ENCODE peak calls at places on chromosomes 16 and 17, in eight cellular contexts. I, F, J, D, L, O, A and Z are unnamed samples.

GRCh38 chr17:81641825-81642489 is 5.0 kb downstream of the TSPAN10 start:
- DNase-seq in O (no peak), L (peak; percentile 86), A (peak; percentile 61), I (no peak), D (no peak), F (no peak), J (no peak), Z (peak; percentile 23)

GRCh38 chr16:396199-396598 is 800 bp upstream of the NME4 start:
- DNase-seq in A (no peak), D (no peak), I (no peak), J (no peak), F (no peak), O (no peak), L (no peak), Z (no peak)

GRCh38 chr17:27430882-27431491 is 25.3 kb upstream of the KSR1 start:
- DNase-seq in O (no peak), F (peak; percentile 42), L (peak; percentile 45), D (peak; percentile 11), J (peak; percentile 58), A (peak; percentile 59), I (no peak), Z (no peak)

GRCh38 chr17:82434216-82434565 is 15.8 kb upstream of the OGFOD3 start:
- DNase-seq in D (peak; percentile 60), J (no peak), A (no peak), L (no peak), I (peak; percentile 56), F (no peak), O (no peak), Z (no peak)

GRCh38 chr16:25011891-25012499 is 3.2 kb downstream of the ARHGAP17 start:
- DNase-seq in J (no peak), F (no peak), A (peak; percentile 53), I (no peak), O (no peak), D (no peak), L (no peak), Z (no peak)

GRCh38 chr17:5031365-5032082 is 3.7 kb downstream of the SLC52A1 start:
- DNase-seq in I (peak; percentile 86), D (peak; percentile 91), L (peak; percentile 86), O (peak; percentile 95), J (peak; percentile 80), A (peak; percentile 86), F (peak; percentile 90), Z (peak; percentile 23)

GRCh38 chr16:17414421-17414820 is 56.3 kb downstream of the XYLT1 start:
- DNase-seq in F (no peak), A (no peak), L (no peak), I (no peak), O (no peak), D (peak; percentile 73), J (no peak), Z (no peak)

GRCh38 chr17:80957461-80957941 is 34.1 kb upstream of the CHMP6 start:
- DNase-seq in F (no peak), D (no peak), J (peak; percentile 16), O (peak; percentile 80), I (no peak), L (no peak), A (no peak), Z (no peak)

GRCh38 chr17:47290870-47291241 is 32.9 kb upstream of the EFCAB13 start:
- DNase-seq in L (no peak), D (no peak), A (no peak), I (no peak), F (no peak), J (no peak), O (no peak), Z (no peak)

GRCh38 chr16:15041260-15042011 is 14.4 kb downstream of the NTAN1 start:
- DNase-seq in I (no peak), J (peak; percentile 80), L (no peak), O (peak; percentile 95), D (no peak), F (peak; percentile 78), A (peak; percentile 69), Z (peak; percentile 21)

DNA sequence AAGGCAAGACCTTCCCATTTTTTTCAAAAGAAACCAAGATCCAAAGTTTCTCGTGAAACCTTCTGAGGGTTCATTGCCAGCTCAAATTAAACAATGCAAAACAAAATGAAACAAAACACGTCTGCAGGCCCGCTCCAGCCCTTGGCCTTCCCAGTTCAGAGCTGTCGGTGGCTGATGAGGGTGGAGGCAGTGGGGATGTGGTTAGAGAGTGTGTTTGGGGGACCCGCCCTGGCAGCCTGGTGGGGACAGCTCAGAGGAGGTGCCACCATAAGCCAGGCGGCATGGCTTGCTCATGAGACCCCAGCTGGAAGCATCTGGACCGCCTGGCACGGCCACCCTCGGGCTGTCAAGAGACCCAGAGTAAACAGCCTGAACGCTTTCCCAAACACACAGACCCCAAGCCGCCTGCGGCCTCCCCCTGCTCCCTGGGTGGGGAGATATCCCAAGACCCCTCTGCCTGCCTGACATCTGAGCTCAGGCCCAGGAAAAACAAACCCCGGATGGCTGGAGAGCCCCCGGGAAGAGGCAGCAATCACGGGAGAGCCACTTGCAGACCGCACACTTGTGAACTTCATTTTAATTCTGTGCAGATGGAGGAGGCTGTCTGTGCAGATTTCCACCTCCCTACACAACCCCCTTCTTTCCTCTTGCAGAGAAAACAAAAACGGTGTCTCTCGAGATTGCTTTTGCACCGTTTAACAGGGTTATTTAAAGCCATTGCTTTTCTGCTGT is 35.4 kb upstream of the LITAF start:
- DNase-seq in I (peak; percentile 56), J (peak; percentile 47), A (no peak), L (no peak), O (no peak), D (peak; percentile 87), F (no peak), Z (no peak)
- H3K4me3 ChIP-seq in I (peak overlapping the region; percentile 52), J (no peak overlapping the region), A (no peak overlapping the region), L (no peak overlapping the region), O (no peak overlapping the region), D (peak overlapping the region; percentile 63), F (no peak overlapping the region), Z (peak overlapping the region; percentile 5)

DNA sequence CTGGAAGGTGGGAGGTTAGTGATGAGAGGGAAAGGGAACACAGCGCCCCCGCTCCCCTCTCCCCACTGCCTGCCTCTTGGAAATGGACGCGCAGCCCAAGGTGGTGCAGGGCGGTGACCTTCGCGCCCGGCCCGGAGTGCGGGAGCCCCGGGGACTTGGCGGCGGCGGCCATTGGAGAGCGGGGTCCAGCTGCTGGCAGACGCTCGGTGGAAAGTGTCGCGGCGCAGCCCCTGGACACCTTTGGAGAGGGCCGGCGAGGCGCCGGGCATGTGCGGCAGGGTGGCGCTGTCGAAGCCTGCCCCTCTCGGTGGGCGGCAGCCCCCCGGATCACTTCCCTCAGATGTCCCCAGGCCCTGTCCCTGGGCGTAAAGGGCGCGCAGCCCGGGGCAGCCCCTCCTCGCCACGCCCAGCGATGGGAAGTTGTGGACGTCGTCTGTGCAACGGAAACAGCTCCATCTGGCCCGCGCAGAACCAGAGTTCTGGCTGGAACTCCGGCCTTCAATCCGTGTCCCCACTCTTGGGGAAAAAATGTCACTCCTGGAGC is 16.7 kb downstream of the SALL1 start:
- DNase-seq in F (no peak), O (no peak), L (no peak), J (no peak), D (no peak), I (no peak), A (no peak), Z (no peak)
- TF ChIP-seq CTCF in F (no peak), O (no peak), L (no peak), J (no peak), D (no peak), I (no peak), A (no peak), Z (no peak)

GRCh38 chr16:9138021-9138680 is 46.7 kb downstream of the HAPSTR1 start:
- DNase-seq in L (no peak), J (no peak), F (no peak), A (no peak), D (no peak), O (no peak), I (no peak), Z (no peak)

GRCh38 chr16:9139965-9140364 is 48.5 kb downstream of the HAPSTR1 start:
- DNase-seq in I (no peak), F (no peak), O (no peak), D (peak; percentile 79), L (no peak), A (peak; percentile 34), J (no peak), Z (no peak)

GRCh38 chr16:9136596-9136995 is 45.2 kb downstream of the HAPSTR1 start:
- DNase-seq in O (peak; percentile 39), L (no peak), J (no peak), I (no peak), D (no peak), F (no peak), A (no peak), Z (no peak)

GRCh38 chr16:9141813-9142212 is 50.4 kb downstream of the HAPSTR1 start:
- DNase-seq in O (no peak), L (no peak), J (no peak), F (no peak), A (no peak), I (no peak), D (no peak), Z (no peak)

DNA sequence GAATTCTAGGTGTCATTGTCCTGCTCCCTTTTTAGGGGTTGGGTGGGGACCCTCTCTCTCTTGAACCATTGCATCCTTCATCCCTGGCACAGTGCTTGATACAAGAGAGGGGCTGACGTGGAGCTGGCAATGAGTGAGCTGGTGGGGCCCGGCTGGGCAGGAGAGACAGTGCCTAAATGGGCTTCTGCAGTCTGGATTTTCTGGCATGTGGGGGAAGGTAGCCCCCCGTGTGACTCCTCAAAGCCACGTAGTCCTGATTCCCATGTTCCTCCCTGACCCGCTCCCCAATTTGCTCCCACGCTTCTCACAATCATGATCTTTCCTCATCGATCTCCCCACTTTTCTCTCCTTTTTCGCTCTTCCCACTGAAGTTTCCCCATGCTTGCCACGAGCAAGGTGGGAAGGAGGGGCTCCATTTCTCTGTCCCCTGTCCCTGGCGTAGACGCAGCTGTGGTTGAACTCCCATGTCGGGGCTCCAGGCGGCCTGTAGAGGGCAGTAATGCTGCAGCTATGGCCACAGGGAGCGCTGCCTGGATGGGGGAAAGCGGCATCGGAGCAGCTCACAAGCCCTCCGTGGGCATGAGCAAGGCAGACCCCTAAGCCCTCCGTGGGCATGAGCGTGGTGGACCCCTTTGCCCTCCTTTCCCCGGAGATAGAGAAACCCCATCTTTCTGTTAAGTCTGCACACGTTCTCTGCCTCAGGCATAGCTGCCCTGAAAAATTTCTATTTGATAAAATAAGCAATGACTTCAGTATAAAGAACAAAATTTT is 47.5 kb downstream of the HAPSTR1 start:
- DNase-seq in F (peak; percentile 72), A (peak; percentile 63), I (peak; percentile 61), L (peak; percentile 41), D (peak; percentile 73), O (peak; percentile 88), J (peak; percentile 75), Z (no peak)
- H3K4me3 ChIP-seq in F (no peak overlapping the region), A (peak overlapping the region; percentile 48), I (peak overlapping the region; percentile 23), L (peak overlapping the region; percentile 33), D (no peak overlapping the region), O (no peak overlapping the region), J (no peak overlapping the region), Z (no peak overlapping the region)

DNA sequence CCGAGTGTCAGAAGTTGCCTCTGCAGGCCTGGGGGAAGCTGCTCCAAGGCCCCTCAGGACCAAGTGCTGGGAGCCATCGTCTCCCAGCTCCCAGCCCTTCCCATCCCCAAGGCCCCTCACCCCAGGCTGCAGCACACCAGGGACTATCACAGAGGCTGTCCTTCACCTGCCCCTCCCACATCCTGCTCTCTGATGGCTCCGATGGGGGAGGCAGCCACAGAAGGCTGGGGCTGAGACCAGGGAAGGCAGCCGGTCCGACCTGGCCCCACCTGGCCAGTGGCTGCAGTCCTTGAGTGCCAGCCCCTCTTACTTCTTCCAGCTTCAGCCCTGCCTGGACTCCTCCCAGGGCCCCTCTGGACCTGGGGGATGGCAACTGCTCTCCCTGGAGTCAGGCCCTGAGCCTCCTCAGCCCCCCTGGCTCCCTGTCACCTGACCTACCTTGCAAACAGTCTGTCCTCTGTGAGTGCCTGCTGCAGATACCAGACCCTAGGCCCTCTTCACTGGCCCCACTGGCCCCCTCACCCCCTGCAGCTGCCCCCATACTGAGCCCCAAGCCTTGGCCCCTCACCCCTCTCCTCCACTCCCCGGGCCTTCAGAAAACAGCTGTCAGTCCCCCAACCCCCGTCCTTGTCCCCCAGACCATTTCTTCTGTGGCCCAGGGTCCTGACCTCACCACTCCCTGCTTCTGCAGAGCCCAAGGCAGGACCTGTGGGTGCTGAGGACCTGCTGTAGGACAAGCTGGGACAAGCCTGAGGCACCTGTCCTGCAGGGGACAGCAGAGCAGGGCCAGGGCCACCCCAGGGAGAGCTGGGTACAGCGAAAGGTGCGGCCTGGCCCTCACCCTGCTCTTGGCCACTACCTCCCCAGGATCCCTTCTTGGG is 12.6 kb upstream of the SRRM2 start:
- DNase-seq in L (no peak), J (no peak), D (no peak), O (no peak), A (no peak), F (no peak), I (no peak), Z (no peak)
- TF ChIP-seq CTCF in L (no peak), J (no peak), D (no peak), O (no peak), A (no peak), F (no peak), I (no peak), Z (no peak)